ENCODE peak calls at places on chromosomes 4 and X, in eight cellular contexts. G is upper lobe of left lung, F is HepG2, J is Panc1, U is HCT116, Q is GM12878, T is GM23338, E is K562. S is an unnamed sample. For H3K4me1, the result is how much of the 10 kb centered on the place peaks cover.

GRCh38 chr4:3263053-3263958 is 14.3 kb downstream of the MSANTD1 start:
- ATAC-seq in U (no peak), G (no peak), J (no peak), F (peak), E (no peak), Q (no peak), T (peak), S (no peak)

GRCh38 chrX:3252744-3253143 is 93.7 kb downstream of the MXRA5 start:
- ATAC-seq in J (no peak), F (no peak), U (no peak), E (no peak), Q (no peak), T (no peak), G (no peak), S (no peak)

GRCh38 chrX:72395252-72395651 is 89.5 kb upstream of the CITED1 start:
- ATAC-seq in U (no peak), T (peak), E (peak), J (no peak), F (no peak), G (no peak), Q (no peak), S (no peak)

GRCh38 chr4:41998019-41998418 is 7.7 kb downstream of the SLC30A9 start:
- ATAC-seq in J (no peak), G (no peak), T (no peak), Q (no peak), E (peak), F (no peak), U (no peak), S (no peak)

GRCh38 chrX:1529328-1529727 is 7.7 kb downstream of the P2RY8 start:
- ATAC-seq in U (no peak), G (no peak), E (no peak), J (no peak), F (no peak), T (no peak), Q (peak), S (no peak)

GRCh38 chr4:155878611-155879010 is 12.5 kb upstream of the ASIC5 start:
- ATAC-seq in F (no peak), U (no peak), G (no peak), Q (peak), J (no peak), T (no peak), E (no peak), S (no peak)

GRCh38 chrX:67436867-67437266 is 107.0 kb upstream of the AR start:
- ATAC-seq in U (no peak), J (no peak), E (no peak), Q (no peak), T (no peak), G (no peak), F (no peak), S (no peak)

GRCh38 chr4:52248836-52249235 is 197.7 kb downstream of the SPATA18 start:
- ATAC-seq in T (no peak), Q (no peak), E (no peak), U (no peak), G (no peak), J (no peak), F (no peak), S (no peak)

GRCh38 chrX:133746593-133746992 is 238.8 kb downstream of the GPC3 start:
- ATAC-seq in G (no peak), T (no peak), J (no peak), U (no peak), Q (peak), E (no peak), F (no peak), S (no peak)

GRCh38 chrX:53073115-53073581 is 9.0 kb upstream of the TSPYL2 start:
- ATAC-seq in F (peak), Q (peak), J (peak), U (peak), G (no peak), T (peak), E (peak), S (peak)

GRCh38 chrX:45007598-45007997 is 134.6 kb downstream of the KDM6A start:
- ATAC-seq in G (no peak), Q (peak), T (no peak), U (no peak), F (no peak), J (no peak), E (no peak), S (no peak)

GRCh38 chr4:67084801-67085200 is 460.5 kb downstream of the CENPC start:
- ATAC-seq in E (no peak), Q (no peak), T (no peak), G (no peak), J (no peak), F (no peak), U (no peak), S (no peak)

GRCh38 chr4:108646706-108647105 is 3.7 kb upstream of the OSTC start:
- ATAC-seq in E (no peak), F (no peak), U (no peak), G (no peak), J (no peak), T (no peak), Q (no peak), S (no peak)

GRCh38 chr4:13612569-13612968 is 15.0 kb downstream of the BOD1L1 start:
- ATAC-seq in U (no peak), T (peak), F (no peak), E (no peak), J (no peak), Q (no peak), G (no peak), S (no peak)

GRCh38 chr4:57214654-57215411 is 104.6 kb upstream of the IGFBP7 start:
- ATAC-seq in F (no peak), T (no peak), G (no peak), J (no peak), E (no peak), U (no peak), Q (no peak), S (no peak)

GRCh38 chrX:96474357-96475125 is 210.1 kb upstream of the DIAPH2 start:
- ATAC-seq in T (no peak), J (no peak), F (no peak), E (no peak), U (no peak), G (no peak), Q (no peak), S (no peak)

GRCh38 chr4:1002131-1002630 is 9.0 kb upstream of the SLC26A1 start:
- ATAC-seq in T (peak), F (no peak), E (no peak), G (no peak), J (no peak), Q (no peak), U (no peak), S (peak)

GRCh38 chr4:1004071-1004418 is 7.4 kb upstream of the FGFRL1 start:
- ATAC-seq in Q (no peak), F (no peak), U (no peak), G (no peak), T (no peak), E (no peak), J (no peak), S (no peak)

GRCh38 chr4:1003271-1004070 is 8.0 kb upstream of the FGFRL1 start:
- ATAC-seq in G (peak), T (peak), U (no peak), J (no peak), F (no peak), E (no peak), Q (no peak), S (no peak)

GRCh38 chr4:1001561-1002130 is 8.4 kb upstream of the SLC26A1 start:
- ATAC-seq in F (no peak), G (no peak), Q (no peak), T (peak), E (no peak), U (no peak), J (no peak), S (no peak)

DNA sequence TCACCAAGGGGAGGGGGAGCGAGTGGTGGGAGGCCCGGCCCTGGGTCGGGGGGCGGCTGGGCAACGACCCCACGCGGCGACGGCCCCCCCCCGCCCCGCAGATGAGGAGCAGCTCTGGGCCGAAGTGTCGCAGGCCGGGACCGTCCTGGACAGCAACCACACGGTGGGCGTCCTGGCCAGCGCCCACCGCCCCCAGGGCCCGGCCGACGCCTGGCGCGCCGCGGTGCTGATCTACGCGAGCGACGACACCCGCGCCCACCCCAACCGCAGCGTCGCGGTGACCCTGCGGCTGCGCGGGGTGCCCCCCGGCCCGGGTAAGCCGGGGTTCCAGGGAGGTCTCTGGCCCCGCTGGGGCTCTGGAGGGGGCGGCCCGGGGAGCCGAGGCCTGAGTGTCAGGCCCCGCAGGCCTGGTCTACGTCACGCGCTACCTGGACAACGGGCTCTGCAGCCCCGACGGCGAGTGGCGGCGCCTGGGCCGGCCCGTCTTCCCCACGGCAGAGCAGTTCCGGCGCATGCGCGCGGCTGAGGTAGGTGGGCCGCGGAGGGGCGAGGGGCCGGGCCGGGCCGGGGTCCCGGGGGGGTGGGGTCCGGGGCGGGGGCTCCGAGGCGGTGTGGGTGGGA is 8.7 kb upstream of the FGFRL1 start:
- ATAC-seq in F (no peak), E (no peak), G (no peak), Q (no peak), J (no peak), U (no peak), T (peak), S (no peak)
- TF ChIP-seq POLR2AphosphoS5 in F (no peak), E (no peak), G (no peak), Q (no peak), J (no peak), U (no peak), T (no peak), S (no peak)

GRCh38 chr4:139553751-139554670 is 2.0 kb downstream of the SETD7 start:
- ATAC-seq in J (no peak), F (no peak), E (no peak), Q (no peak), G (no peak), T (no peak), U (no peak), S (no peak)
- H3K4me3 ChIP-seq in J (peak), F (no peak), E (no peak), Q (no peak), G (no peak), T (peak), U (peak), S (peak)

DNA sequence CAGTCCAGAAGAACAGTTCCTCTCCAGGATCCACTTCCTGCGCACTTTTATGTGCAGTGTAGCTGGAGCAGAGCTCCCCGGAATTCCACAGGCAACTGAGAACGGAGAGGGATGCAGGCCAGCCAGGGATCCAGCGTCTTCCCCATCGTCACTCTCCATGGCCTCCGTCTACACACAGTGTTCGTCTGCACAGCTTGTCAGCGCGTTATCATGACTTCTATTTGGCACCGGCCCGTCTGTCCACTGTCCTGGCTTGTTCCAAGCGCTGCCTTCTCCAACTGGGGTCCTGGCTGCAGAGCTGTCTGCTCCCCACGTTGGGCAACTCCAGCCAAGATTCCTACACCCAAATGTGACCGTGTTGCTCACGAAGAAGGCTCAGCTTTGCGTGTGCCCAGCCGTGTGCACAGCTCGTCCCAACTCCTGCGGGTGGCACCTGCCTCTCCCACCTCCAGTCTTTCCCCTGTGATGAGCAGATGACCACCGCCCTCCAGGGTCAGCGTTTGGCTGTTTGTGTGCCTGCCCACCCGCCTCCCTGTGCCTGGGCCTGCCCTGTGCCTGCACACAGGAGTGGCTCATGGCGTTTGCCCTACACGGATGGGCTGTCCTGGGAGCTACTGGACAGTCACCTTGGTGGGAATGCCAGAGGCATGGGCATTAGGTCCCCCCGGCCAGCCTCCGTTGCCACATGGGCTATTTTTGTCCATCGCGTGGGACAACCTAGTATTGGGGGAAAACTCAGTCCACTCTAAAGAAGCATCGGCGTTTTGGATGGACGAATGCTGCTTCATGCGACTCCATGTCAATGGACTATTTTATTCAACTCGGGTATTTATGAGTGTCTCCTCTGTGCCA is 2.2 kb upstream of the CTBP1 start:
- ATAC-seq in J (no peak), T (no peak), Q (no peak), E (no peak), U (no peak), G (no peak), F (no peak), S (no peak)
- H3K4me1 ChIP-seq in J (under half), T (under half), Q (under half), E (under half), U (under half), G (under half), F (half or more), S (under half)

GRCh38 chrX:30652527-30653414 is 452 bp upstream of the GK start:
- ATAC-seq in G (peak), E (peak), U (peak), T (peak), Q (peak), F (peak), J (peak), S (peak)
- TF ChIP-seq POLR2AphosphoS5 in G (peak), E (peak), U (no peak), T (peak), Q (peak), F (peak), J (no peak), S (peak)